ENCODE peak calls at places on chromosomes 1 and 21, in ten cellular contexts. One of them, this sample, is unnamed.

GRCh38 chr1:175078629-175079028 is 11.0 kb downstream of the TNN start:
- DNase-seq in sigmoid colon: no peak
- DNase-seq in transverse colon: no peak
- DNase-seq in esophagus muscularis mucosa: no peak
- DNase-seq in ovary: no peak
- DNase-seq in A549: no peak
- DNase-seq in K562: no peak
- DNase-seq in H1: no peak
- DNase-seq in stomach: no peak
- DNase-seq in upper lobe of left lung: no peak
- DNase-seq in this sample: no peak

GRCh38 chr1:209368864-209369598 is 214.5 kb upstream of the CAMK1G start:
- DNase-seq in K562: no peak
- DNase-seq in esophagus muscularis mucosa: no peak
- DNase-seq in stomach: no peak
- DNase-seq in H1: no peak
- DNase-seq in upper lobe of left lung: no peak
- DNase-seq in ovary: peak
- DNase-seq in transverse colon: no peak
- DNase-seq in A549: peak
- DNase-seq in sigmoid colon: peak
- DNase-seq in this sample: no peak

GRCh38 chr1:54940027-54940426 is 40.4 kb upstream of the TMEM61 start:
- DNase-seq in esophagus muscularis mucosa: no peak
- DNase-seq in upper lobe of left lung: no peak
- DNase-seq in stomach: no peak
- DNase-seq in transverse colon: no peak
- DNase-seq in K562: no peak
- DNase-seq in ovary: no peak
- DNase-seq in H1: no peak
- DNase-seq in A549: no peak
- DNase-seq in sigmoid colon: no peak
- DNase-seq in this sample: no peak

GRCh38 chr1:179969962-179970361 is 15.4 kb downstream of the CEP350 start:
- DNase-seq in A549: no peak
- DNase-seq in esophagus muscularis mucosa: no peak
- DNase-seq in H1: no peak
- DNase-seq in upper lobe of left lung: no peak
- DNase-seq in sigmoid colon: no peak
- DNase-seq in stomach: no peak
- DNase-seq in K562: no peak
- DNase-seq in transverse colon: no peak
- DNase-seq in ovary: no peak
- DNase-seq in this sample: no peak

GRCh38 chr1:56491441-56491840 is 87.9 kb downstream of the PLPP3 start:
- DNase-seq in esophagus muscularis mucosa: no peak
- DNase-seq in upper lobe of left lung: no peak
- DNase-seq in stomach: no peak
- DNase-seq in sigmoid colon: no peak
- DNase-seq in K562: no peak
- DNase-seq in A549: no peak
- DNase-seq in ovary: no peak
- DNase-seq in H1: no peak
- DNase-seq in transverse colon: no peak
- DNase-seq in this sample: no peak

GRCh38 chr1:168535536-168535935 is 8.3 kb downstream of the XCL2 start:
- DNase-seq in A549: no peak
- DNase-seq in sigmoid colon: no peak
- DNase-seq in K562: no peak
- DNase-seq in upper lobe of left lung: no peak
- DNase-seq in esophagus muscularis mucosa: no peak
- DNase-seq in stomach: no peak
- DNase-seq in ovary: no peak
- DNase-seq in H1: no peak
- DNase-seq in transverse colon: no peak
- DNase-seq in this sample: no peak

GRCh38 chr1:207032528-207033017 is at the start of gene C1orf116:
- DNase-seq in ovary: no peak
- DNase-seq in sigmoid colon: no peak
- DNase-seq in upper lobe of left lung: peak
- DNase-seq in H1: peak
- DNase-seq in A549: peak
- DNase-seq in stomach: peak
- DNase-seq in K562: peak
- DNase-seq in esophagus muscularis mucosa: no peak
- DNase-seq in transverse colon: peak
- DNase-seq in this sample: no peak

GRCh38 chr1:232404227-232404626 is 225.7 kb downstream of the SIPA1L2 start:
- DNase-seq in esophagus muscularis mucosa: no peak
- DNase-seq in transverse colon: no peak
- DNase-seq in stomach: no peak
- DNase-seq in upper lobe of left lung: no peak
- DNase-seq in K562: no peak
- DNase-seq in A549: no peak
- DNase-seq in ovary: no peak
- DNase-seq in sigmoid colon: no peak
- DNase-seq in H1: no peak
- DNase-seq in this sample: no peak

GRCh38 chr1:53690411-53690810 is 48.6 kb downstream of the GLIS1 start:
- DNase-seq in transverse colon: no peak
- DNase-seq in H1: no peak
- DNase-seq in K562: no peak
- DNase-seq in upper lobe of left lung: no peak
- DNase-seq in esophagus muscularis mucosa: no peak
- DNase-seq in A549: no peak
- DNase-seq in stomach: no peak
- DNase-seq in ovary: no peak
- DNase-seq in sigmoid colon: no peak
- DNase-seq in this sample: no peak

GRCh38 chr1:234780112-234780511 is 170.1 kb upstream of the IRF2BP2 start:
- DNase-seq in upper lobe of left lung: no peak
- DNase-seq in K562: no peak
- DNase-seq in H1: no peak
- DNase-seq in A549: no peak
- DNase-seq in transverse colon: no peak
- DNase-seq in esophagus muscularis mucosa: no peak
- DNase-seq in sigmoid colon: no peak
- DNase-seq in stomach: no peak
- DNase-seq in ovary: no peak
- DNase-seq in this sample: no peak

GRCh38 chr21:45323487-45324380 is 36.0 kb upstream of the POFUT2 start:
- DNase-seq in transverse colon: no peak
- DNase-seq in sigmoid colon: peak
- DNase-seq in K562: no peak
- DNase-seq in upper lobe of left lung: no peak
- DNase-seq in A549: no peak
- DNase-seq in stomach: no peak
- DNase-seq in H1: no peak
- DNase-seq in esophagus muscularis mucosa: no peak
- DNase-seq in ovary: peak
- DNase-seq in this sample: no peak

GRCh38 chr1:40377512-40377911 is 4.0 kb downstream of the SMAP2 start:
- DNase-seq in transverse colon: no peak
- DNase-seq in sigmoid colon: no peak
- DNase-seq in H1: no peak
- DNase-seq in A549: no peak
- DNase-seq in upper lobe of left lung: no peak
- DNase-seq in esophagus muscularis mucosa: no peak
- DNase-seq in ovary: no peak
- DNase-seq in stomach: no peak
- DNase-seq in K562: peak
- DNase-seq in this sample: no peak

GRCh38 chr1:40371707-40372258 is 1.7 kb upstream of the SMAP2 start:
- DNase-seq in K562: no peak
- DNase-seq in upper lobe of left lung: no peak
- DNase-seq in esophagus muscularis mucosa: no peak
- DNase-seq in H1: no peak
- DNase-seq in sigmoid colon: no peak
- DNase-seq in A549: no peak
- DNase-seq in stomach: no peak
- DNase-seq in transverse colon: no peak
- DNase-seq in ovary: no peak
- DNase-seq in this sample: no peak

GRCh38 chr1:40372658-40373322 is 737 bp upstream of the SMAP2 start:
- DNase-seq in stomach: no peak
- DNase-seq in sigmoid colon: no peak
- DNase-seq in upper lobe of left lung: no peak
- DNase-seq in esophagus muscularis mucosa: no peak
- DNase-seq in H1: no peak
- DNase-seq in K562: peak
- DNase-seq in A549: no peak
- DNase-seq in ovary: no peak
- DNase-seq in transverse colon: no peak
- DNase-seq in this sample: no peak

GRCh38 chr1:40373323-40374283 is at the start of gene SMAP2:
- DNase-seq in H1: peak
- DNase-seq in ovary: peak
- DNase-seq in transverse colon: peak
- DNase-seq in A549: peak
- DNase-seq in K562: peak
- DNase-seq in stomach: peak
- DNase-seq in sigmoid colon: peak
- DNase-seq in upper lobe of left lung: peak
- DNase-seq in esophagus muscularis mucosa: peak
- DNase-seq in this sample: peak
- TF ChIP-seq POLR2A in H1: no peak
- TF ChIP-seq POLR2A in ovary: no peak
- TF ChIP-seq POLR2A in transverse colon: peak
- TF ChIP-seq POLR2A in A549: peak
- TF ChIP-seq POLR2A in K562: peak
- TF ChIP-seq POLR2A in stomach: no peak
- TF ChIP-seq POLR2A in sigmoid colon: peak
- TF ChIP-seq POLR2A in upper lobe of left lung: peak
- TF ChIP-seq POLR2A in esophagus muscularis mucosa: peak
- TF ChIP-seq POLR2A in this sample: peak

DNA sequence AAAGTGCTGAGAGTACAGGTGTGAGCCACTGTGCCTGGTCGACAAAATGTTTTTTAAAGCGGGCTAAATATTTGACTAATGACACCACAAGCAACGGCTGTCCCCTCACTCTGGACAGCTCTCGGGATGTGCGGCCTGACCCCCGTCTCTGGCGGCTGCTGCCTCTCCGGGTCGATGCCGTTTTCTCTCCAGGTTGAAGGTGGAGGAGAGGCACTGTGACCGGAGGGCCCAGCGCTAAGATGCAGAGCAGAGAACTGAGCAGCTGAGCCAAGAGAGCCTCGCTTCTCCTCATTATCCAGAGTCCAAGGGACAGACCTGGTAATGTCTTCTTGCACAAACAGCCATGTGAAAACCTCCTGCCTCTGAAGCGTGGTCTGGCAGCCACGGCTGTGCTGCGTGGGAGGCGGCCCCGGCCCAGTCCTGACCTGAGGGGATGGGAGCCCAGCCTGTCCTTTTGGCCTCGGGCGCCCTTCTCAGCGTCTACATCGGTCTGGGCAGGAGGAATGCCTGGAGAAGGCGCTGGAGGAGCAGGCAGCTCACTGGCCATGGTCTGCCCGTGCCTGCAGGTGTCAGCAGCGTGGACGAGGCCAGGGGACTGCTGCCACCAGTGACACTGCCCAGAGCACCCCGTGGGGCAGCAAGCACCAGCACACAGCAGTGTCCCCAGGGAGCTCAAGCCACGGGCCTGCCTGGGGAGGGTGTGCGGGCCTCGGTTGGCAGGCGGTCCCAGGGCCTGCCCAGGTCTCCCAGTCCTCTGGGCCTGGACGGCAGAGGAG is 10.3 kb downstream of the MORN1 start:
- DNase-seq in esophagus muscularis mucosa: no peak
- DNase-seq in upper lobe of left lung: no peak
- DNase-seq in H1: no peak
- DNase-seq in A549: no peak
- DNase-seq in sigmoid colon: peak
- DNase-seq in K562: no peak
- DNase-seq in ovary: peak
- DNase-seq in transverse colon: peak
- DNase-seq in stomach: no peak
- DNase-seq in this sample: no peak
- TF ChIP-seq EP300 in esophagus muscularis mucosa: no peak
- TF ChIP-seq EP300 in upper lobe of left lung: no peak
- TF ChIP-seq EP300 in H1: no peak
- TF ChIP-seq EP300 in A549: no peak
- TF ChIP-seq EP300 in sigmoid colon: no peak
- TF ChIP-seq EP300 in K562: no peak
- TF ChIP-seq EP300 in ovary: no peak
- TF ChIP-seq EP300 in transverse colon: no peak
- TF ChIP-seq EP300 in stomach: no peak
- TF ChIP-seq EP300 in this sample: no peak

GRCh38 chr1:214636436-214636835 is 33.4 kb downstream of the CENPF start:
- DNase-seq in transverse colon: no peak
- DNase-seq in K562: no peak
- DNase-seq in stomach: no peak
- DNase-seq in A549: no peak
- DNase-seq in ovary: no peak
- DNase-seq in upper lobe of left lung: no peak
- DNase-seq in H1: no peak
- DNase-seq in sigmoid colon: no peak
- DNase-seq in esophagus muscularis mucosa: no peak
- DNase-seq in this sample: no peak

GRCh38 chr1:214637125-214637524 is 34.1 kb downstream of the CENPF start:
- DNase-seq in K562: no peak
- DNase-seq in stomach: no peak
- DNase-seq in upper lobe of left lung: no peak
- DNase-seq in A549: no peak
- DNase-seq in transverse colon: no peak
- DNase-seq in ovary: no peak
- DNase-seq in sigmoid colon: no peak
- DNase-seq in esophagus muscularis mucosa: no peak
- DNase-seq in H1: no peak
- DNase-seq in this sample: no peak

GRCh38 chr1:214638474-214638807 is 35.4 kb downstream of the CENPF start:
- DNase-seq in H1: no peak
- DNase-seq in A549: no peak
- DNase-seq in sigmoid colon: no peak
- DNase-seq in transverse colon: no peak
- DNase-seq in ovary: no peak
- DNase-seq in stomach: no peak
- DNase-seq in upper lobe of left lung: no peak
- DNase-seq in esophagus muscularis mucosa: no peak
- DNase-seq in K562: no peak
- DNase-seq in this sample: no peak

GRCh38 chr1:214638997-214639396 is 36.0 kb downstream of the CENPF start:
- DNase-seq in A549: no peak
- DNase-seq in sigmoid colon: no peak
- DNase-seq in transverse colon: no peak
- DNase-seq in upper lobe of left lung: no peak
- DNase-seq in K562: no peak
- DNase-seq in esophagus muscularis mucosa: no peak
- DNase-seq in ovary: no peak
- DNase-seq in H1: no peak
- DNase-seq in stomach: no peak
- DNase-seq in this sample: no peak

GRCh38 chr1:214637722-214638473 is 34.9 kb downstream of the CENPF start:
- DNase-seq in K562: peak
- DNase-seq in sigmoid colon: no peak
- DNase-seq in upper lobe of left lung: no peak
- DNase-seq in ovary: no peak
- DNase-seq in esophagus muscularis mucosa: no peak
- DNase-seq in H1: no peak
- DNase-seq in stomach: no peak
- DNase-seq in transverse colon: peak
- DNase-seq in A549: peak
- DNase-seq in this sample: no peak
- TF ChIP-seq CTCF in K562: peak
- TF ChIP-seq CTCF in sigmoid colon: peak
- TF ChIP-seq CTCF in upper lobe of left lung: peak
- TF ChIP-seq CTCF in ovary: no peak
- TF ChIP-seq CTCF in esophagus muscularis mucosa: peak
- TF ChIP-seq CTCF in H1: peak
- TF ChIP-seq CTCF in stomach: peak
- TF ChIP-seq CTCF in transverse colon: peak
- TF ChIP-seq CTCF in A549: peak
- TF ChIP-seq CTCF in this sample: peak

GRCh38 chr1:151762941-151763921 is at the start of gene MRPL9:
- DNase-seq in K562: peak
- DNase-seq in ovary: peak
- DNase-seq in sigmoid colon: peak
- DNase-seq in upper lobe of left lung: peak
- DNase-seq in transverse colon: peak
- DNase-seq in esophagus muscularis mucosa: peak
- DNase-seq in A549: peak
- DNase-seq in stomach: peak
- DNase-seq in H1: peak
- DNase-seq in this sample: peak
- TF ChIP-seq POLR2A in K562: peak
- TF ChIP-seq POLR2A in ovary: peak
- TF ChIP-seq POLR2A in sigmoid colon: no peak
- TF ChIP-seq POLR2A in upper lobe of left lung: peak
- TF ChIP-seq POLR2A in transverse colon: peak
- TF ChIP-seq POLR2A in esophagus muscularis mucosa: no peak
- TF ChIP-seq POLR2A in A549: peak
- TF ChIP-seq POLR2A in stomach: no peak
- TF ChIP-seq POLR2A in H1: peak
- TF ChIP-seq POLR2A in this sample: no peak